ENCODE peak calls at places on chromosome 20, in ten cellular contexts. B is T-helper 2 cell; X is hypothalamus; H is HAP-1; A is GM12878; D is NCI-H345; Q is activated T-cell treated with anti-CD3 and anti-CD28 coated beads for 24 hours; M is DMS79; W is lung microvascular endothelial cell; U is activated CD8-positive, alpha-beta memory T cell treated with anti-CD3 and anti-CD28 coated beads for 4 hours. R is an unnamed sample.
A peak's percentile ranks its signal among the peaks of the same experiment; 100 is the strongest.

GRCh38 chr20:3889489-3890409 is 562 bp downstream of the PANK2 start:
- DNase-seq in Q (peak; percentile 23), W (peak; percentile 14), B (no peak), M (no peak), U (no peak), X (peak; percentile 31), D (peak; percentile 44), A (no peak), H (peak; percentile 64), R (no peak)

GRCh38 chr20:46695888-46696287 is 6.6 kb upstream of the TP53RK start:
- DNase-seq in H (peak; percentile 62), M (no peak), W (no peak), U (no peak), B (no peak), X (no peak), D (peak; percentile 44), A (no peak), Q (no peak), R (peak; percentile 67)

GRCh38 chr20:37992802-37993538 is 40.3 kb downstream of the TTI1 start:
- DNase-seq in U (no peak), Q (no peak), W (peak; percentile 48), H (peak; percentile 73), B (no peak), A (no peak), D (peak; percentile 22), M (no peak), X (no peak), R (no peak)

GRCh38 chr20:43430265-43430664 is 27.4 kb upstream of the SRSF6 start:
- DNase-seq in U (no peak), Q (no peak), M (no peak), X (no peak), B (no peak), W (no peak), A (no peak), H (no peak), D (no peak), R (no peak)

GRCh38 chr20:62959101-62959971 is 6.8 kb downstream of the SLC17A9 start:
- DNase-seq in M (no peak), B (no peak), Q (no peak), U (no peak), A (no peak), X (no peak), D (no peak), H (no peak), W (no peak), R (no peak)

GRCh38 chr20:17940447-17940971 is 28.1 kb downstream of the SNX5 start:
- DNase-seq in H (peak; percentile 49), D (no peak), W (no peak), X (no peak), Q (no peak), B (no peak), U (no peak), M (no peak), A (no peak), R (no peak)

GRCh38 chr20:32354592-32355416 is 3.3 kb upstream of the ASXL1 start:
- DNase-seq in D (no peak), A (peak; percentile 59), B (no peak), X (no peak), Q (no peak), H (no peak), M (no peak), U (no peak), W (no peak), R (no peak)

GRCh38 chr20:45322952-45323383 is 14.9 kb upstream of the MATN4 start:
- DNase-seq in B (no peak), Q (no peak), W (peak; percentile 76), X (peak; percentile 64), M (no peak), A (no peak), U (no peak), D (peak; percentile 22), H (no peak), R (no peak)

GRCh38 chr20:49877254-49877990 is 37.9 kb downstream of the SPATA2 start:
- DNase-seq in X (no peak), B (no peak), A (no peak), W (no peak), Q (no peak), M (no peak), D (no peak), H (no peak), U (no peak), R (no peak)

GRCh38 chr20:50408526-50409364 is 101.4 kb upstream of the PTPN1 start:
- DNase-seq in M (no peak), Q (no peak), X (no peak), B (no peak), A (no peak), D (no peak), U (no peak), W (no peak), H (no peak), R (no peak)

GRCh38 chr20:58822175-58822574 is 28.5 kb downstream of the GNAS-AS1 start:
- DNase-seq in B (no peak), Q (no peak), D (no peak), M (no peak), U (no peak), H (no peak), W (no peak), A (no peak), X (no peak), R (no peak)

GRCh38 chr20:17612287-17612974 is 42.6 kb downstream of the DSTN start:
- DNase-seq in B (peak; percentile 85), W (no peak), H (no peak), M (no peak), A (no peak), U (no peak), D (no peak), X (no peak), Q (peak; percentile 19), R (no peak)

GRCh38 chr20:32789896-32790750 is 27.9 kb downstream of the DNMT3B start:
- DNase-seq in X (peak; percentile 78), H (peak; percentile 81), Q (peak; percentile 63), W (peak; percentile 81), D (peak; percentile 75), U (peak; percentile 44), A (peak; percentile 13), M (peak; percentile 14), B (peak; percentile 19), R (peak; percentile 55)

GRCh38 chr20:62116558-62117361 is 5.5 kb upstream of the LSM14B start:
- DNase-seq in D (no peak), B (no peak), W (no peak), X (no peak), U (no peak), H (no peak), Q (no peak), A (no peak), M (no peak), R (no peak)

GRCh38 chr20:50302463-50303041 is 111.9 kb downstream of the CEBPB start:
- DNase-seq in A (no peak), B (no peak), W (no peak), U (no peak), D (no peak), Q (no peak), H (no peak), M (no peak), X (no peak), R (no peak)

GRCh38 chr20:33025318-33025876 is 6.1 kb upstream of the BPIFB6 start:
- DNase-seq in Q (no peak), X (no peak), W (no peak), B (no peak), D (no peak), U (no peak), H (no peak), A (no peak), M (no peak), R (no peak)

GRCh38 chr20:8368680-8369079 is 236.6 kb downstream of the PLCB1 start:
- DNase-seq in Q (no peak), B (no peak), W (no peak), D (no peak), A (no peak), M (no peak), U (no peak), X (no peak), H (no peak), R (no peak)

GRCh38 chr20:41508335-41508734 is 109.8 kb downstream of the CHD6 start:
- DNase-seq in H (no peak), U (no peak), X (no peak), B (no peak), W (no peak), Q (no peak), A (no peak), M (no peak), D (no peak), R (no peak)

GRCh38 chr20:32731882-32732266 is 11.4 kb downstream of the COMMD7 start:
- DNase-seq in H (no peak), X (no peak), M (no peak), B (no peak), U (no peak), W (peak; percentile 15), A (no peak), Q (no peak), D (no peak), R (no peak)